ENCODE peak calls at places on chromosomes 2 and 18, in eight cellular contexts. Z is OCI-LY7, C is fibroblast of lung, U is cardiac muscle cell, V is lung, D is dorsolateral prefrontal cortex, M is stomach, G is PC-3. T is an unnamed sample.

GRCh38 chr2:44713170-44713569 is 228.3 kb upstream of the SIX3 start:
- DNase-seq in D (no peak), Z (peak), V (no peak), C (no peak), G (no peak), M (no peak), U (no peak), T (no peak)

GRCh38 chr2:227462972-227463931 is 8.7 kb upstream of the AGFG1 start:
- DNase-seq in U (no peak), M (no peak), Z (no peak), C (no peak), G (no peak), D (no peak), V (no peak), T (no peak)

GRCh38 chr2:8303322-8303832 is 378.5 kb upstream of the ID2 start:
- DNase-seq in G (no peak), Z (peak), M (peak), U (no peak), D (peak), C (peak), V (peak), T (peak)

GRCh38 chr2:10141736-10142639 is 19.4 kb downstream of the RRM2 start:
- DNase-seq in D (no peak), M (peak), G (peak), V (no peak), Z (peak), U (peak), C (no peak), T (no peak)

GRCh38 chr2:154226931-154227330 is 355.2 kb downstream of the GALNT13 start:
- DNase-seq in Z (no peak), C (no peak), U (no peak), G (no peak), M (no peak), D (no peak), V (no peak), T (no peak)

GRCh38 chr2:9234680-9235387 is 28.2 kb downstream of the ASAP2 start:
- DNase-seq in D (no peak), Z (no peak), M (peak), C (peak), U (no peak), G (peak), V (no peak), T (no peak)

GRCh38 chr2:197571622-197572271 is 55.9 kb downstream of the MOB4 start:
- DNase-seq in V (no peak), G (peak), M (no peak), U (no peak), C (peak), Z (no peak), D (no peak), T (no peak)

GRCh38 chr2:47373747-47374146 is 29.2 kb upstream of the MSH2 start:
- DNase-seq in Z (peak), V (no peak), D (peak), U (peak), M (peak), C (no peak), G (peak), T (no peak)

GRCh38 chr2:223725494-223725893 is 111.9 kb downstream of the AP1S3 start:
- DNase-seq in C (peak), M (peak), Z (no peak), D (peak), G (peak), V (peak), U (peak), T (peak)

GRCh38 chr2:95389256-95390119 is 13.0 kb upstream of the FAHD2A start:
- DNase-seq in U (peak), D (peak), M (peak), V (peak), G (peak), Z (peak), C (peak), T (no peak)

GRCh38 chr2:108325756-108326155 is 37.1 kb downstream of the SULT1C2 start:
- DNase-seq in G (no peak), V (no peak), C (peak), Z (no peak), U (no peak), M (no peak), D (no peak), T (no peak)

GRCh38 chr2:31347319-31347718 is 67.2 kb downstream of the XDH start:
- DNase-seq in Z (no peak), C (no peak), U (no peak), G (no peak), M (no peak), D (no peak), V (no peak), T (no peak)

GRCh38 chr2:207676827-207677354 is 34.5 kb upstream of the CCNYL1 start:
- DNase-seq in M (no peak), G (peak), Z (no peak), D (no peak), V (no peak), U (no peak), C (peak), T (no peak)

GRCh38 chr18:62617793-62618591 is 95.2 kb downstream of the ZCCHC2 start:
- DNase-seq in D (no peak), M (no peak), V (no peak), Z (no peak), G (no peak), C (no peak), U (no peak), T (no peak)

GRCh38 chr2:237181844-237182243 is 96.2 kb downstream of the COPS8 start:
- DNase-seq in V (no peak), U (no peak), G (no peak), D (no peak), Z (no peak), M (no peak), C (peak), T (no peak)

GRCh38 chr2:68318686-68319396 is 908 bp downstream of the CNRIP1 start:
- DNase-seq in M (no peak), U (no peak), V (no peak), Z (no peak), D (peak), C (peak), G (no peak), T (no peak)

GRCh38 chr18:48053881-48054586 is 123.6 kb upstream of the SMAD2 start:
- DNase-seq in V (no peak), D (no peak), G (no peak), U (no peak), C (no peak), Z (no peak), M (no peak), T (no peak)

GRCh38 chr2:46857871-46858696 is 57.5 kb downstream of the MCFD2 start:
- DNase-seq in U (peak), M (no peak), C (peak), G (no peak), D (no peak), Z (no peak), V (no peak), T (no peak)

GRCh38 chr2:239171643-239172042 is 229.2 kb downstream of the HDAC4 start:
- DNase-seq in D (no peak), Z (no peak), V (no peak), G (no peak), C (no peak), U (no peak), M (no peak), T (no peak)

GRCh38 chr2:113278812-113279139 is at the start of gene PAX8:
- DNase-seq in Z (no peak), M (no peak), V (no peak), C (no peak), G (no peak), D (no peak), U (no peak), T (no peak)

GRCh38 chr2:170816499-170817246 is at the start of gene GAD1:
- DNase-seq in U (peak), G (peak), C (peak), V (peak), Z (no peak), D (peak), M (peak), T (no peak)

GRCh38 chr2:216535454-216535995 is 36.9 kb downstream of the RPL37A start:
- DNase-seq in C (peak), D (no peak), Z (no peak), V (peak), M (no peak), U (no peak), G (peak), T (peak)

GRCh38 chr2:222293660-222294630 is 4.9 kb downstream of the PAX3 start:
- DNase-seq in Z (no peak), V (no peak), M (no peak), G (no peak), D (no peak), C (no peak), U (no peak), T (no peak)

DNA sequence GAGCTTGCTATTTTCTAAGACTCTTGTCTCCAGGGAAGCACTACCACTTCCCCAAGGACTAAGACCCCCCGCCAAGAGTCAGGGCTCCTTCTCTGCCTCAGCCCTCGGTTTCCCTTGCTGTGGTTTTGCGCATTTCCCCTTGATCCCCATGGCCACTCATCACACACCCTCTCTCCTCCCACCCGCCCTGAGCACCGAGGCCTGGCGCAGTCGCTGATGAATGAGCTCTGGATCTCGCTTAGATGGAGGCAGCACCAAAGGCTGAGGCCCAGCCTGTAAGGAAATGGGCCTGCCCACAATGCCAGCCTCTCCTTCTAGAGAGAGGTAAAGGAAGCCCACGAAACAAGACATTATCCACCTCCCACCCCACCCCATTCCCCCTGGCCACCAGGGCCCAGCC is 96.9 kb downstream of the TNS1 start:
- DNase-seq in D (no peak), V (no peak), M (no peak), C (no peak), Z (no peak), U (no peak), G (no peak), T (no peak)
- H3K27ac ChIP-seq in D (peak), V (peak), M (peak), C (no peak), Z (no peak), U (no peak), G (no peak), T (peak)

GRCh38 chr2:43400508-43400907 is 174.1 kb upstream of the ZFP36L2 start:
- DNase-seq in U (no peak), C (no peak), M (no peak), Z (no peak), V (no peak), D (no peak), G (no peak), T (no peak)
- TF ChIP-seq CTCF in U (no peak), C (peak), M (no peak), Z (no peak), V (no peak), D (no peak), G (no peak), T (no peak)

GRCh38 chr2:165874445-165875039 is 79.0 kb downstream of the TTC21B start:
- DNase-seq in U (peak), C (peak), G (peak), V (no peak), D (no peak), M (no peak), Z (peak), T (no peak)

GRCh38 chr2:165868211-165868610 is 74.2 kb upstream of the GALNT3 start:
- DNase-seq in G (no peak), Z (no peak), C (peak), U (no peak), M (no peak), D (no peak), V (no peak), T (no peak)

GRCh38 chr2:165872101-165872791 is 78.2 kb upstream of the GALNT3 start:
- DNase-seq in V (no peak), U (no peak), Z (no peak), M (no peak), D (no peak), C (peak), G (no peak), T (no peak)

GRCh38 chr2:165870346-165870745 is 76.3 kb upstream of the GALNT3 start:
- DNase-seq in C (no peak), G (no peak), Z (no peak), U (no peak), M (no peak), V (no peak), D (no peak), T (no peak)

DNA sequence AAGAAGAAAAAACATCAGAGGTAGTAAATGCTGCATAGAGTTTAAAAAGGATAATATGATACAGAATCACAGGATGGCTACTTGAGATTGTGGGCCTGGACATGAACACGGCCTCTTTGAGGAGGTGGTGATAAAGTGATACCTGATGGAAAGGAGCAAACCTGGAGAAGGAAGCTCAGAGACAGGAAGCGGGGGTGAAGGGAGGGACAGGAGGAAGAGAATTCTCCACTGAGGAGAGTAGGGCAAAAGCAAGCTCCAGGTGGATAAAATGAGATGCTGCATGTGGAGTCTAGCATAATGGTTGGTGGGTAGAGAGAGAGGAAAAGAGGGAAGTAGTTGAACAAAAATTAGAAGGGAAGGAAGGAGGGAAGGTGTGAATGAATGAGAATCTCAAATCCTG is 77.0 kb upstream of the GALNT3 start:
- DNase-seq in M (no peak), U (no peak), Z (no peak), V (no peak), D (no peak), C (no peak), G (no peak), T (no peak)
- H3K27ac ChIP-seq in M (no peak), U (no peak), Z (no peak), V (no peak), D (no peak), C (no peak), G (no peak), T (no peak)

GRCh38 chr2:18690342-18690741 is 101.0 kb upstream of the NT5C1B start:
- DNase-seq in Z (peak), V (no peak), D (no peak), C (no peak), U (peak), G (no peak), M (no peak), T (no peak)
- TF ChIP-seq CTCF in Z (peak), V (no peak), D (no peak), C (no peak), U (peak), G (peak), M (no peak), T (no peak)

GRCh38 chr2:231058761-231059550 is 2.3 kb downstream of the PSMD1 start:
- DNase-seq in C (peak), U (no peak), Z (no peak), M (no peak), D (no peak), V (no peak), G (peak), T (no peak)
- H3K27ac ChIP-seq in C (peak), U (no peak), Z (no peak), M (no peak), D (no peak), V (no peak), G (no peak), T (no peak)

DNA sequence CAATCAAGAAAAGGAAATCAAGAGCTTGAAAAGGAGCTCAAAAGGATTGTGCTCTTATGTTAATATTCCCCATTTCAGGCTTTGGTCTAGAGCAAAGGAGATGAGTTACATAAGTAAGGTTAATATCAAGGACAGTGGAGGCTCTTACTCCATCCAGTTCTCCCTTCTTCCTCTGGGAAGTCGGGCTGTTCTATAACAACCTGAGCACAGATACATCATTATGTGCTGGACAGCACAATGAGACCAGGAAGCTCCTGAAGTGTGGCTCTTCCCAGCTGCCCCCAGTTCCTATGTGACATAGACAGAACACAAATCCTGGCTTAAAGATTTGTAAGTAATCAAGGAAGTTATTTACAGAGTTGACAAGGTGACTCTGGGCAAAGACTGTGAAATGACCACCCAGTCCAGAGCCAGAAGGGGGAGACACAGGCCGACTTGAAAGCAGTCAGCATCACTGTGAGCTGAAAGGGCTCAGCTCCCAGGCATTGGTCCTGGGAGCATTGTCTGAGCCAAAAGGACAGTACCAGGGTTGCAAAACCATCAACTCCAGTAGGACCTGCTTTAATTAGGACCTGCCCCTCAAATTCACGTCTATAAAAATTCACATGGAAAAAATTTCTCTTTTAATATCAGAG is 917.6 kb upstream of the ACVR2A start:
- DNase-seq in U (peak), C (peak), G (peak), V (peak), Z (peak), M (peak), D (peak), T (no peak)
- TF ChIP-seq CTCF in U (peak), C (peak), G (peak), V (peak), Z (peak), M (peak), D (peak), T (no peak)

GRCh38 chr2:169345507-169346120 is 16.7 kb downstream of the LRP2 start:
- DNase-seq in C (no peak), Z (no peak), D (no peak), G (no peak), U (no peak), M (no peak), V (no peak), T (no peak)

GRCh38 chr2:169344736-169345506 is 17.4 kb downstream of the LRP2 start:
- DNase-seq in G (no peak), D (no peak), V (no peak), M (no peak), U (no peak), Z (no peak), C (no peak), T (no peak)

GRCh38 chr2:169348321-169349002 is 13.9 kb downstream of the LRP2 start:
- DNase-seq in D (no peak), G (no peak), V (no peak), C (no peak), U (no peak), M (no peak), Z (no peak), T (no peak)

GRCh38 chr2:169343202-169343601 is 19.1 kb downstream of the LRP2 start:
- DNase-seq in V (no peak), D (no peak), U (no peak), Z (no peak), C (no peak), G (no peak), M (no peak), T (no peak)
- H3K27ac ChIP-seq in V (no peak), D (peak), U (no peak), Z (no peak), C (no peak), G (no peak), M (no peak), T (no peak)

DNA sequence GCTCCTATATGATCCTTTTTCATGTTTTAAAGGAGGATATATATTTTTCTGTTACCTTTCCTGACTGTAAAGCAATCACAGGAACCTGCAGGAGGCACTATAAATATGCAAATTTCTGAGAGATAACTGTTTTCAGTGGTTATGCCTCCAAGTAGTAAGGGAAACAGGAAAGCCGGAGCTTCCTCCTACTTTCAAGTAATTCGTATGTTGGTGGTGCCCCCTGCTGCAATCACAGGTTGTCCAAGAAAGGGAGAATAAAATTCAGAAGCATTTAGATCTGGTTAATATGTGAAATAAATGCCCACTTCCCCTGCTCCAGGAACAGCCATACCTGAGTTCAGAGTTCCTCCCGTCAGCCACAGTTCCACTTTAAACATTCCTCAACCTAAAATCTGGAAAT is 12.0 kb upstream of the BCL11A start:
- DNase-seq in C (peak), D (no peak), U (no peak), Z (peak), G (peak), V (no peak), M (no peak), T (no peak)
- TF ChIP-seq CTCF in C (no peak), D (peak), U (peak), Z (peak), G (peak), V (no peak), M (no peak), T (peak)

DNA sequence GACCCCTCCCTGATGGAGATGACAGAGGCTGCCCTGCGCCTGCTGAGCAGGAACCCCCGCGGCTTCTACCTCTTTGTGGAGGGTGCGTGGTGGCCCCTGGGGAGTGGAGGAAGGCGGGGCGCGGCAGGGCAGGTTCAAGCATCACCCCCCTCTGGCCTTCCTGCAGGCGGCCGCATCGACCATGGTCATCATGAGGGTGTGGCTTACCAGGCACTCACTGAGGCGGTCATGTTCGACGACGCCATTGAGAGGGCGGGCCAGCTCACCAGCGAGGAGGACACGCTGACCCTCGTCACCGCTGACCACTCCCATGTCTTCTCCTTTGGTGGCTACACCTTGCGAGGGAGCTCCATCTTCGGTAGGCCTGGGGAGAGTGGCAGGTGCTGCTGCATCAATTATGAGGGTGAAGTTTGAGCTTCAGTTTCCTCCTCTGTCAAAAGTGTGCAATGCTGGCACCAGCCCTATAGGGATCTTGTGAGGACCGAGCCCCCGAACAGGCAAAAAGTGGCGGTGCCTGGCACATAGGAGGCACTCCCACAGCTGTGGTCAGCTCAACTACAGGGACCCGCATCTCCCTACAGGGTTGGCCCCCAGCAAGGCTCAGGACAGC is 2.2 kb downstream of the ALPI start:
- DNase-seq in V (no peak), M (no peak), U (no peak), D (peak), Z (no peak), G (no peak), C (no peak), T (no peak)
- H3K27ac ChIP-seq in V (no peak), M (no peak), U (no peak), D (no peak), Z (no peak), G (no peak), C (no peak), T (no peak)

GRCh38 chr18:3453540-3454364 is 3.8 kb downstream of the TGIF1 start:
- DNase-seq in D (no peak), Z (peak), G (peak), C (peak), V (peak), U (peak), M (peak), T (peak)

GRCh38 chr18:3455938-3456685 is 6.1 kb downstream of the TGIF1 start:
- DNase-seq in G (peak), Z (no peak), D (no peak), V (no peak), M (no peak), U (no peak), C (peak), T (no peak)

GRCh38 chr18:3456686-3457069 is 6.7 kb downstream of the TGIF1 start:
- DNase-seq in G (peak), U (no peak), C (no peak), M (no peak), D (no peak), Z (no peak), V (no peak), T (no peak)

GRCh38 chr18:3454365-3455089 is 4.6 kb downstream of the TGIF1 start:
- DNase-seq in M (no peak), G (peak), Z (peak), C (peak), V (no peak), U (peak), D (no peak), T (no peak)

GRCh38 chr18:3455090-3455640 is 5.2 kb downstream of the TGIF1 start:
- DNase-seq in D (no peak), Z (no peak), M (no peak), V (no peak), U (no peak), G (no peak), C (no peak), T (no peak)
- TF ChIP-seq CTCF in D (no peak), Z (peak), M (peak), V (no peak), U (no peak), G (peak), C (no peak), T (no peak)